ENCODE peak calls at places on chromosomes 13 and 19, in nine cellular contexts. One of them, this sample, is unnamed.
A peak's percentile ranks its signal among the peaks of the same experiment; 100 is the strongest.

GRCh38 chr13:35978607-35979316 is 152.4 kb downstream of the DCLK1 start:
- DNase-seq in left ventricle myocardium inferior: no peak
- DNase-seq in spleen: no peak
- DNase-seq in Panc1: peak; percentile 18
- DNase-seq in HCT116: peak; percentile 29
- DNase-seq in tibial artery: peak; percentile 49
- DNase-seq in Peyer's patch: no peak
- DNase-seq in GM23338: peak; percentile 80
- DNase-seq in esophagus squamous epithelium: no peak
- DNase-seq in this sample: peak; percentile 19

GRCh38 chr19:38036707-38037106 is 129.7 kb downstream of the SIPA1L3 start:
- DNase-seq in Panc1: no peak
- DNase-seq in tibial artery: no peak
- DNase-seq in esophagus squamous epithelium: no peak
- DNase-seq in left ventricle myocardium inferior: no peak
- DNase-seq in Peyer's patch: no peak
- DNase-seq in GM23338: no peak
- DNase-seq in HCT116: no peak
- DNase-seq in spleen: no peak
- DNase-seq in this sample: no peak

GRCh38 chr13:110501188-110501587 is 60.3 kb downstream of the RAB20 start:
- DNase-seq in spleen: no peak
- DNase-seq in GM23338: no peak
- DNase-seq in esophagus squamous epithelium: no peak
- DNase-seq in tibial artery: no peak
- DNase-seq in left ventricle myocardium inferior: no peak
- DNase-seq in Panc1: no peak
- DNase-seq in HCT116: no peak
- DNase-seq in Peyer's patch: no peak
- DNase-seq in this sample: no peak

GRCh38 chr19:18150776-18151624 is 2.0 kb upstream of the PIK3R2 start:
- DNase-seq in Peyer's patch: no peak
- DNase-seq in tibial artery: no peak
- DNase-seq in spleen: no peak
- DNase-seq in Panc1: no peak
- DNase-seq in left ventricle myocardium inferior: no peak
- DNase-seq in HCT116: no peak
- DNase-seq in esophagus squamous epithelium: no peak
- DNase-seq in GM23338: no peak
- DNase-seq in this sample: no peak

GRCh38 chr13:81223784-81224501 is 883.0 kb upstream of the SPRY2 start:
- DNase-seq in tibial artery: no peak
- DNase-seq in HCT116: no peak
- DNase-seq in esophagus squamous epithelium: no peak
- DNase-seq in spleen: no peak
- DNase-seq in left ventricle myocardium inferior: no peak
- DNase-seq in Peyer's patch: no peak
- DNase-seq in Panc1: no peak
- DNase-seq in GM23338: no peak
- DNase-seq in this sample: no peak

GRCh38 chr13:50126378-50127016 is 111.3 kb downstream of the KCNRG start:
- DNase-seq in left ventricle myocardium inferior: no peak
- DNase-seq in esophagus squamous epithelium: no peak
- DNase-seq in Peyer's patch: peak; percentile 39
- DNase-seq in HCT116: no peak
- DNase-seq in GM23338: peak; percentile 50
- DNase-seq in tibial artery: no peak
- DNase-seq in Panc1: no peak
- DNase-seq in spleen: peak; percentile 85
- DNase-seq in this sample: peak; percentile 54

GRCh38 chr19:29378543-29379105 is 147.2 kb upstream of the VSTM2B start:
- DNase-seq in Panc1: no peak
- DNase-seq in left ventricle myocardium inferior: no peak
- DNase-seq in Peyer's patch: no peak
- DNase-seq in tibial artery: no peak
- DNase-seq in spleen: no peak
- DNase-seq in GM23338: no peak
- DNase-seq in HCT116: no peak
- DNase-seq in esophagus squamous epithelium: no peak
- DNase-seq in this sample: no peak

GRCh38 chr13:86188170-86188569 is 389.0 kb upstream of the SLITRK6 start:
- DNase-seq in HCT116: no peak
- DNase-seq in left ventricle myocardium inferior: no peak
- DNase-seq in spleen: no peak
- DNase-seq in esophagus squamous epithelium: no peak
- DNase-seq in GM23338: no peak
- DNase-seq in Peyer's patch: no peak
- DNase-seq in tibial artery: no peak
- DNase-seq in Panc1: no peak
- DNase-seq in this sample: no peak

GRCh38 chr13:112934075-112934474 is 34.9 kb upstream of the MCF2L start:
- DNase-seq in GM23338: no peak
- DNase-seq in left ventricle myocardium inferior: no peak
- DNase-seq in Peyer's patch: no peak
- DNase-seq in tibial artery: no peak
- DNase-seq in Panc1: no peak
- DNase-seq in spleen: no peak
- DNase-seq in esophagus squamous epithelium: no peak
- DNase-seq in HCT116: no peak
- DNase-seq in this sample: no peak

GRCh38 chr13:41562083-41562482 is 104.7 kb downstream of the RGCC start:
- DNase-seq in Peyer's patch: no peak
- DNase-seq in HCT116: no peak
- DNase-seq in left ventricle myocardium inferior: peak; percentile 82
- DNase-seq in tibial artery: no peak
- DNase-seq in GM23338: no peak
- DNase-seq in spleen: no peak
- DNase-seq in esophagus squamous epithelium: no peak
- DNase-seq in Panc1: no peak
- DNase-seq in this sample: no peak

GRCh38 chr13:113763961-113764792 is 5.2 kb downstream of the TMEM255B start:
- DNase-seq in HCT116: no peak
- DNase-seq in left ventricle myocardium inferior: no peak
- DNase-seq in esophagus squamous epithelium: no peak
- DNase-seq in Peyer's patch: no peak
- DNase-seq in tibial artery: no peak
- DNase-seq in GM23338: no peak
- DNase-seq in spleen: peak; percentile 56
- DNase-seq in Panc1: no peak
- DNase-seq in this sample: no peak

GRCh38 chr13:27401210-27401609 is 23.2 kb upstream of the GTF3A start:
- DNase-seq in left ventricle myocardium inferior: peak; percentile 30
- DNase-seq in spleen: no peak
- DNase-seq in tibial artery: peak; percentile 55
- DNase-seq in esophagus squamous epithelium: no peak
- DNase-seq in Peyer's patch: peak; percentile 34
- DNase-seq in GM23338: no peak
- DNase-seq in HCT116: no peak
- DNase-seq in Panc1: no peak
- DNase-seq in this sample: no peak

GRCh38 chr19:48896191-48896720 is 2.3 kb downstream of the TULP2 start:
- DNase-seq in tibial artery: peak; percentile 57
- DNase-seq in spleen: peak; percentile 88
- DNase-seq in GM23338: peak; percentile 93
- DNase-seq in Peyer's patch: peak; percentile 34
- DNase-seq in esophagus squamous epithelium: no peak
- DNase-seq in left ventricle myocardium inferior: peak; percentile 65
- DNase-seq in Panc1: no peak
- DNase-seq in HCT116: no peak
- DNase-seq in this sample: no peak

GRCh38 chr19:40614595-40615411 is 13.6 kb downstream of the LTBP4 start:
- DNase-seq in HCT116: peak; percentile 87
- DNase-seq in Panc1: no peak
- DNase-seq in GM23338: peak; percentile 96
- DNase-seq in left ventricle myocardium inferior: peak; percentile 87
- DNase-seq in Peyer's patch: peak; percentile 79
- DNase-seq in esophagus squamous epithelium: peak; percentile 27
- DNase-seq in tibial artery: peak; percentile 92
- DNase-seq in spleen: peak; percentile 85
- DNase-seq in this sample: peak; percentile 70

GRCh38 chr19:46367434-46367833 is 20.5 kb downstream of the PPP5C start:
- DNase-seq in tibial artery: no peak
- DNase-seq in left ventricle myocardium inferior: no peak
- DNase-seq in Peyer's patch: no peak
- DNase-seq in Panc1: no peak
- DNase-seq in spleen: peak; percentile 21
- DNase-seq in GM23338: no peak
- DNase-seq in HCT116: no peak
- DNase-seq in esophagus squamous epithelium: no peak
- DNase-seq in this sample: no peak

GRCh38 chr19:4807188-4807587 is 15.7 kb downstream of the FEM1A start:
- DNase-seq in HCT116: no peak
- DNase-seq in left ventricle myocardium inferior: no peak
- DNase-seq in esophagus squamous epithelium: no peak
- DNase-seq in GM23338: no peak
- DNase-seq in tibial artery: peak; percentile 55
- DNase-seq in spleen: no peak
- DNase-seq in Peyer's patch: peak; percentile 49
- DNase-seq in Panc1: no peak
- DNase-seq in this sample: no peak

GRCh38 chr19:1412323-1412923 is 5.0 kb downstream of the DAZAP1 start:
- DNase-seq in Peyer's patch: no peak
- DNase-seq in GM23338: no peak
- DNase-seq in spleen: no peak
- DNase-seq in esophagus squamous epithelium: no peak
- DNase-seq in left ventricle myocardium inferior: no peak
- DNase-seq in tibial artery: no peak
- DNase-seq in Panc1: no peak
- DNase-seq in HCT116: no peak
- DNase-seq in this sample: no peak

GRCh38 chr19:1411255-1412191 is 4.1 kb downstream of the DAZAP1 start:
- DNase-seq in HCT116: no peak
- DNase-seq in tibial artery: peak; percentile 35
- DNase-seq in esophagus squamous epithelium: no peak
- DNase-seq in GM23338: no peak
- DNase-seq in spleen: no peak
- DNase-seq in left ventricle myocardium inferior: peak; percentile 80
- DNase-seq in Peyer's patch: no peak
- DNase-seq in Panc1: no peak
- DNase-seq in this sample: peak; percentile 45

GRCh38 chr19:1410136-1410786 is 2.9 kb downstream of the DAZAP1 start:
- DNase-seq in tibial artery: no peak
- DNase-seq in Panc1: no peak
- DNase-seq in esophagus squamous epithelium: no peak
- DNase-seq in left ventricle myocardium inferior: no peak
- DNase-seq in GM23338: no peak
- DNase-seq in HCT116: no peak
- DNase-seq in spleen: no peak
- DNase-seq in Peyer's patch: no peak
- DNase-seq in this sample: no peak

GRCh38 chr19:1410789-1411188 is 3.4 kb downstream of the DAZAP1 start:
- DNase-seq in spleen: no peak
- DNase-seq in esophagus squamous epithelium: no peak
- DNase-seq in Panc1: no peak
- DNase-seq in HCT116: no peak
- DNase-seq in Peyer's patch: no peak
- DNase-seq in left ventricle myocardium inferior: no peak
- DNase-seq in tibial artery: no peak
- DNase-seq in GM23338: no peak
- DNase-seq in this sample: no peak

GRCh38 chr19:1412995-1413889 is 5.9 kb downstream of the DAZAP1 start:
- DNase-seq in Peyer's patch: no peak
- DNase-seq in GM23338: no peak
- DNase-seq in Panc1: no peak
- DNase-seq in esophagus squamous epithelium: no peak
- DNase-seq in tibial artery: no peak
- DNase-seq in left ventricle myocardium inferior: no peak
- DNase-seq in HCT116: no peak
- DNase-seq in spleen: no peak
- DNase-seq in this sample: no peak
- H3K36me3 ChIP-seq in Peyer's patch: no peaks in the 10 kb centered on the region
- H3K36me3 ChIP-seq in GM23338: peaks cover 2% of the 10 kb centered on the region
- H3K36me3 ChIP-seq in Panc1: peaks cover 1% of the 10 kb centered on the region
- H3K36me3 ChIP-seq in esophagus squamous epithelium: no peaks in the 10 kb centered on the region
- H3K36me3 ChIP-seq in tibial artery: no peaks in the 10 kb centered on the region
- H3K36me3 ChIP-seq in left ventricle myocardium inferior: peaks cover 10% of the 10 kb centered on the region
- H3K36me3 ChIP-seq in HCT116: peaks cover 71% of the 10 kb centered on the region
- H3K36me3 ChIP-seq in spleen: peaks cover 26% of the 10 kb centered on the region
- H3K36me3 ChIP-seq in this sample: peaks cover 44% of the 10 kb centered on the region

DNA sequence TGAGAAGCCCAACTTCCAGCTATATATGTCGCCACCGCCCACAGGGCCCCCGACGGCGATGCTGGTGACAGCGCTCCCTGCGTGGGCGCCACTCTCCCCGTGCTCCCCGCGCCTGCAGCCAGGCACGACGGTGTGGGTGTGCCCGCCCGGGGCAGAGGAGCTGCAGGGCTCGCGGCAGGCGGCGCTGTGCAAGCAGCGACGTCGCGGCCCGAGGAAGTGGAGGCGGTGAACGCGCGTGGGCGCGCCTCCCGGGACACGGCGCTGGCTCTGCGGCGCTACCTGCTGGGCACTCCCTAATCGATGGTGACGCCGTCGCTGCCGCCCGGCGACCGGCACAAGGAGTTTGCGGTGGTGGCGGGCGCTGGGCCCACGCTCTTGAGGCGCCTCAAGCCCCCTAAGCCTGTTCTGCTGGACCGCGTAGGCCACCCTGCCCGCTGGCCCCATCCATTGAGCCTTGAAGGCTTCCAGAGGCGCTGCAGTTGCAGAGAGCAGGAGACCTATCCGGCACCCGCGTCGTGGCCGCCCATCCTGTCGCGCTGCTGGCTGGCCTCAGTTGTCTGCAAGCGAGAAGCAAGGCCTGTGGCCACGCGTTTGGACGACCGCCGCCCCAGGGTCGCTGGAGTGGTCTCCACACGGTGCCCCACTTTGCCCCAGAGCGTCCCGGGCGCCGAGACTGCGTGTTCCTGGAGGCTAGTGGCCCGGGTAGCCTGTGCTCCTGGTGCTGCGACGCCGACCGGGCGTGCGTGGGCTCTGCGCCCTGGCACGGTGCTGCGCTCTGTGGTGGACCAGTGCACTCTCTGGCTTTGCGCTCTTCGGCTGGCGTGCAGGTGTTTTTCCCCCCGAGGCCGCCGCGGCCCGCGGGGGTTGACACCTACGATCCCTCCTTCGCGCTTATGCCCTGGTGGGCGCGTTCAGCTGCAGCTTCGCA is 23.1 kb downstream of the LRFN3 start:
- DNase-seq in left ventricle myocardium inferior: peak; percentile 51
- DNase-seq in esophagus squamous epithelium: no peak
- DNase-seq in Panc1: no peak
- DNase-seq in Peyer's patch: peak; percentile 66
- DNase-seq in GM23338: peak; percentile 57
- DNase-seq in HCT116: no peak
- DNase-seq in spleen: peak; percentile 95
- DNase-seq in tibial artery: no peak
- DNase-seq in this sample: peak; percentile 87
- H3K4me3 ChIP-seq in left ventricle myocardium inferior: peak overlapping the region; percentile 44
- H3K4me3 ChIP-seq in esophagus squamous epithelium: peak overlapping the region; percentile 33
- H3K4me3 ChIP-seq in Panc1: peak overlapping the region; percentile 12
- H3K4me3 ChIP-seq in Peyer's patch: peak overlapping the region; percentile 11
- H3K4me3 ChIP-seq in GM23338: peak overlapping the region; percentile 53
- H3K4me3 ChIP-seq in HCT116: peak overlapping the region; percentile 28
- H3K4me3 ChIP-seq in spleen: peak overlapping the region; percentile 25
- H3K4me3 ChIP-seq in tibial artery: peak overlapping the region; percentile 15
- H3K4me3 ChIP-seq in this sample: peak overlapping the region; percentile 52

GRCh38 chr19:7973883-7974282 is 30.4 kb upstream of the TIMM44 start:
- DNase-seq in left ventricle myocardium inferior: peak; percentile 80
- DNase-seq in Peyer's patch: no peak
- DNase-seq in GM23338: no peak
- DNase-seq in Panc1: no peak
- DNase-seq in spleen: no peak
- DNase-seq in HCT116: no peak
- DNase-seq in tibial artery: no peak
- DNase-seq in esophagus squamous epithelium: no peak
- DNase-seq in this sample: no peak
- H3K36me3 ChIP-seq in left ventricle myocardium inferior: peaks cover 59% of the 10 kb centered on the region
- H3K36me3 ChIP-seq in Peyer's patch: no peaks in the 10 kb centered on the region
- H3K36me3 ChIP-seq in GM23338: peaks cover 7% of the 10 kb centered on the region
- H3K36me3 ChIP-seq in Panc1: peaks cover 3% of the 10 kb centered on the region
- H3K36me3 ChIP-seq in spleen: peaks cover 69% of the 10 kb centered on the region
- H3K36me3 ChIP-seq in HCT116: peaks cover 40% of the 10 kb centered on the region
- H3K36me3 ChIP-seq in tibial artery: peaks cover 34% of the 10 kb centered on the region
- H3K36me3 ChIP-seq in esophagus squamous epithelium: peaks cover 31% of the 10 kb centered on the region
- H3K36me3 ChIP-seq in this sample: peaks cover 45% of the 10 kb centered on the region

GRCh38 chr19:5983367-5983955 is 5.5 kb upstream of the RANBP3 start:
- DNase-seq in spleen: no peak
- DNase-seq in HCT116: no peak
- DNase-seq in left ventricle myocardium inferior: no peak
- DNase-seq in GM23338: no peak
- DNase-seq in esophagus squamous epithelium: no peak
- DNase-seq in tibial artery: no peak
- DNase-seq in Panc1: no peak
- DNase-seq in Peyer's patch: no peak
- DNase-seq in this sample: no peak
- H3K4me3 ChIP-seq in spleen: no peak overlapping the region
- H3K4me3 ChIP-seq in HCT116: no peak overlapping the region
- H3K4me3 ChIP-seq in left ventricle myocardium inferior: no peak overlapping the region
- H3K4me3 ChIP-seq in GM23338: no peak overlapping the region
- H3K4me3 ChIP-seq in esophagus squamous epithelium: no peak overlapping the region
- H3K4me3 ChIP-seq in tibial artery: no peak overlapping the region
- H3K4me3 ChIP-seq in Panc1: no peak overlapping the region
- H3K4me3 ChIP-seq in Peyer's patch: no peak overlapping the region
- H3K4me3 ChIP-seq in this sample: no peak overlapping the region

This sample was measured in CD4-positive, alpha-beta memory T cell.